ENCODE peak calls at places on chromosomes 6 and 20, in five cellular contexts. H, Q, C, R and G are unnamed samples.

GRCh38 chr6:35191899-35192298 is 21.9 kb upstream of the SCUBE3 start:
- DNase-seq in H (no peak), Q (no peak), C (no peak), R (no peak), G (no peak)

GRCh38 chr6:13485923-13486557 is 1.4 kb downstream of the GFOD1 start:
- DNase-seq in H (no peak), Q (no peak), C (peak; percentile 64), R (peak; percentile 71), G (peak; percentile 18)

GRCh38 chr6:78984225-78984950 is 93.7 kb downstream of the PHIP start:
- DNase-seq in H (no peak), Q (no peak), C (no peak), R (no peak), G (no peak)

GRCh38 chr20:9319687-9320384 is 194.6 kb upstream of the LAMP5 start:
- DNase-seq in H (no peak), Q (no peak), C (no peak), R (no peak), G (no peak)

GRCh38 chr20:36010745-36011326 is 42.4 kb downstream of the CNBD2 start:
- DNase-seq in H (no peak), Q (no peak), C (no peak), R (peak; percentile 97), G (no peak)

GRCh38 chr6:64672651-64673050 is 1034.4 kb downstream of the EYS start:
- DNase-seq in H (no peak), Q (no peak), C (no peak), R (no peak), G (no peak)

GRCh38 chr20:14882157-14882556 is 544.7 kb upstream of the FLRT3 start:
- DNase-seq in H (no peak), Q (no peak), C (no peak), R (no peak), G (no peak)

GRCh38 chr6:157579467-157580031 is 198.6 kb downstream of the ZDHHC14 start:
- DNase-seq in H (no peak), Q (no peak), C (no peak), R (no peak), G (peak; percentile 55)

GRCh38 chr6:74343804-74344203 is 647.8 kb downstream of the CD109 start:
- DNase-seq in H (no peak), Q (no peak), C (no peak), R (no peak), G (no peak)

GRCh38 chr6:157172088-157172768 is 151.1 kb downstream of the TMEM242 start:
- DNase-seq in H (no peak), Q (no peak), C (no peak), R (no peak), G (no peak)

GRCh38 chr6:117448011-117448410 is 22.3 kb upstream of the ROS1 start:
- DNase-seq in H (no peak), Q (no peak), C (no peak), R (peak; percentile 27), G (no peak)

GRCh38 chr6:112253842-112254816 is at the start of gene LAMA4:
- DNase-seq in H (no peak), Q (peak; percentile 56), C (peak; percentile 67), R (peak; percentile 68), G (peak; percentile 66)

GRCh38 chr6:84432616-84433015 is 205.2 kb upstream of the CEP162 start:
- DNase-seq in H (no peak), Q (no peak), C (no peak), R (no peak), G (no peak)

GRCh38 chr6:27161946-27162603 is 85.4 kb upstream of the PRSS16 start:
- DNase-seq in H (no peak), Q (no peak), C (no peak), R (no peak), G (peak; percentile 45)

GRCh38 chr6:142773859-142774258 is 171.1 kb downstream of the HIVEP2 start:
- DNase-seq in H (no peak), Q (no peak), C (no peak), R (no peak), G (no peak)

GRCh38 chr6:100376103-100376502 is 88.6 kb downstream of the SIM1 start:
- DNase-seq in H (no peak), Q (no peak), C (no peak), R (peak; percentile 57), G (no peak)

DNA sequence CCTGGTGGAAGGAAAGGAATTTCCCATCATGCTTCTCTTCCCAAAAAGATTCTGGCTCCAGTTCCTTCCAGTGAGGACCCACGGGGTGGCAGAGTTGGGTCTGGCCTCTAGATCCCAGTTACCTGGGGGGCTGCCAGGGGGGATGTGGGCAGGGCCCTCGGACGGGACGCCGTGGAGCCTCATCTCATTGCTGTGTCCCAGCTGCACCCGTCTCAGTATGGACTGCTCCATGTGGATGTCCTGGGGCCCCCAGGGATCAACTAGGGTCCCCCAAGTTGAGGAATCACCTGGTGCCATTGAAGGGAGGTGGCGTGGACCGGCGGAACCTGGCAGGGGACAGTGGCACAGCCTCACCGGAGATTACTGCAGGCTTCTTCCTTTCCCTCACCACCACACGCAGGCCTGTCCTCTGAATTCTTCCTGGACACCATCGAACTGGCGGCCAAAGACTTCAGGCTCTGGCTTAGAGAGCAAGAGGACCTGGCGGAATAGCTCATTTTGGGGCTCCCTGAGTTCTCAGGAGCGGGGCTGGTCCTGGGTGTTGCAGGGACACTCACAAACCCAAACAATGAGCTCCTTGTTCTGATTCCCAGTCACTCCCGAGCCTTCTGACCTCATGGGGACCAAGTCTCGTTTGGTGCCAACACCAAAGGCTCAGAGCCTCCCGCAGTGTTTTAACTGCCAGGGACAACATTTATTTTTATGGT is 8.5 kb downstream of the ZBP1 start:
- DNase-seq in H (no peak), Q (peak; percentile 30), C (no peak), R (no peak), G (no peak)
- H3K27me3 ChIP-seq in H (peaks cover 2% of the 10 kb centered on the region), Q (no peaks in the 10 kb centered on the region), C (no peaks in the 10 kb centered on the region), R (no peaks in the 10 kb centered on the region), G (peaks cover 8% of the 10 kb centered on the region)

GRCh38 chr6:122831511-122831910 is 42.5 kb downstream of the SMPDL3A start:
- DNase-seq in H (no peak), Q (no peak), C (no peak), R (no peak), G (no peak)

GRCh38 chr6:122832515-122833228 is 43.6 kb downstream of the SMPDL3A start:
- DNase-seq in H (no peak), Q (no peak), C (no peak), R (no peak), G (no peak)

GRCh38 chr6:122833229-122833556 is 44.1 kb downstream of the SMPDL3A start:
- DNase-seq in H (no peak), Q (no peak), C (no peak), R (no peak), G (no peak)

GRCh38 chr6:122825180-122825579 is 36.1 kb downstream of the SMPDL3A start:
- DNase-seq in H (no peak), Q (no peak), C (no peak), R (peak; percentile 47), G (no peak)

DNA sequence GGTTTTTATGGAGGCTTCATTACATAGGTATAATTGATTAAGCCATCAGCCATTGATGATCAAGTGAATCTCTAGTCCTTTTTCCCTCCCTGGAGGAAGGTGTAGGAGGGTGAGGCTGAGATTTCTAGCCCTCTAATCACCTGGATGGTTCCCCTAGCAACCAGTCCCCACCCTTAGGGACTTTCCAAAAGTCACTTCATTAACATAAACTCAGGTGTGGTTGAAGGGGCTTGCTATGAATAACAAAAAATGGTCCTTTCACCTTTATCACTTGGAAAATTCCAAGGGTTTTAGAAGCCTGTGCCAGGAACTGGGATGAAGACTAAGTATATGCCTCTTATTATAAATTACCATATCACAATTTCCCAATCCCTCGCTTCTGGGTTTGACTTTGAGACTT is 40.4 kb downstream of the SMPDL3A start:
- DNase-seq in H (no peak), Q (no peak), C (no peak), R (no peak), G (no peak)
- H3K4me3 ChIP-seq in H (no peak overlapping the region), Q (no peak overlapping the region), C (no peak overlapping the region), R (no peak overlapping the region), G (no peak overlapping the region)

GRCh38 chr20:19582782-19583181 is 175.3 kb upstream of the RIN2 start:
- DNase-seq in H (no peak), Q (no peak), C (no peak), R (peak; percentile 30), G (no peak)
- H3K27me3 ChIP-seq in H (no peaks in the 10 kb centered on the region), Q (no peaks in the 10 kb centered on the region), C (no peaks in the 10 kb centered on the region), R (no peaks in the 10 kb centered on the region), G (no peaks in the 10 kb centered on the region)

DNA sequence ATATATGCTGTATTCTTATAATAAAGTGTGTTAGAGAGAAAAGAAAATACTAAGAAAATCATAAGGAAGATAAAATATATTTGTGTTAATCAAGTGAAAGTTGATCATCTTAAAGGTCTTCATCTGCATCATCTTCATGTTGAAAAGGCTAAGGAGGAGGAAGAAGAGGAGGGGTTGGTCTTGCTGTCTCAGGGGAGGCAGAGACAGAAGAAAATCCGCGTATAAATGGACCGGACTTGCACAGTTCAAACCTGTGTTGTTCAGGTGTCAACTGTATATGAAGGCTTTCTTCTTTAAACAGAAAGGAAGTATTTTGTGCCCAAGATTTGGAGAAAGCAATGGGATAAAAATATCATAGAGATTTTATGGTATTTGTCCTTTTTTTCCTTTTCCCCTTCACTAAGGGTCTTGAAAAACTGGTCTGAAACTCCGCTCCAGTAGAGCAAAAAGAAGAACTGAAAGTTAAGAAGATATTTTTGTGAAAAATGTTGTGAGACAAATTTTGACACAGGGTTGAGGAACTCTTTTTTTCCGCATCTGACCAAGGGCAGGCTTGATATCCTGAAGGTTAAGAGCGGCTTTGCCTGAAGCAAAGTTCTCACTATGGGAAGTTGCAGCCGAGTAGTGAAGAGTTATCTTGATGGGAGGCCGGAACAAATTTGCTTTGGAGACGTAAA is 350.7 kb downstream of the LAMA2 start:
- DNase-seq in H (no peak), Q (no peak), C (no peak), R (no peak), G (no peak)
- H3K4me3 ChIP-seq in H (no peak overlapping the region), Q (no peak overlapping the region), C (no peak overlapping the region), R (no peak overlapping the region), G (no peak overlapping the region)

DNA sequence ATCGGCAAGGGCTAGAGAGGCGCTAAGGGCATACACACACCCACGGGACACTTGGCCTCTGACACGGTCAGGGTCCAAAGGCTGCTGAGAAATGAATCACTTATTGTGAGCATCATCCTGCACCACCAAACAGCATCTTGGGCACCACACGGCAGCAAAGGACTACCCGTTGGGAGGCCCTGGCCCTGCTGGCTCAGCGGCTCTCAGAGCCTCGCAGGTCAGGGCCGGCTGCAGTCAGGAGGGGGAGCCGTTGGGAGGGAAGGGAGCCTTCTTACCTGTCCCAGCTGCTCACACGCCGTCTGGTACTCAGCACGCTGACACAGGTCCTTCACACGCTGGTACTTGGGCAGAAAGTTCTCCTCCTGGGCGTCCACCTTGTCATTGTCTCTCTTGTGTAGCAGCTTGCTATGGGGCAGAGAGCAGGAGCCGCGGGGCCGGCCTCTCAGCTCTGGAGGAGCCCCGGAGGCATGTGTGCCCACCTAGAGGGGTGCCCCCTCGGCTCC is 109.0 kb downstream of the SULF2 start:
- DNase-seq in H (no peak), Q (no peak), C (peak; percentile 55), R (peak; percentile 60), G (no peak)
- H3K27me3 ChIP-seq in H (no peaks in the 10 kb centered on the region), Q (no peaks in the 10 kb centered on the region), C (no peaks in the 10 kb centered on the region), R (no peaks in the 10 kb centered on the region), G (no peaks in the 10 kb centered on the region)

GRCh38 chr6:36873612-36874011 is 991 bp downstream of the PPIL1 start:
- DNase-seq in H (no peak), Q (no peak), C (no peak), R (peak; percentile 51), G (no peak)
- H3K4me3 ChIP-seq in H (peak overlapping the region; percentile 55), Q (peak overlapping the region; percentile 86), C (peak overlapping the region; percentile 93), R (peak overlapping the region; percentile 54), G (peak overlapping the region; percentile 99)